ENCODE peak calls at places on chromosomes 11 and 22, in four cellular contexts. H is HCT116, R is fibroblast of mammary gland, K is psoas muscle. T is an unnamed sample.

GRCh38 chr22:36048911-36049677 is 20.5 kb upstream of the RBFOX2 start:
- DNase-seq in H (no peak), R (peak), K (no peak), T (no peak)

GRCh38 chr22:46425011-46425410 is 89.5 kb downstream of the TRMU start:
- DNase-seq in H (no peak), R (peak), K (no peak), T (peak)

GRCh38 chr22:43923191-43923590 is 414 bp upstream of the PNPLA3 start:
- DNase-seq in H (no peak), R (no peak), K (no peak), T (no peak)

GRCh38 chr11:2932850-2933251 is 3.6 kb upstream of the PHLDA2 start:
- DNase-seq in H (no peak), R (peak), K (no peak), T (no peak)

GRCh38 chr22:46360097-46360496 is 24.6 kb downstream of the TRMU start:
- DNase-seq in H (no peak), R (no peak), K (no peak), T (no peak)

GRCh38 chr22:49946612-49947295 is 13.8 kb upstream of the PIM3 start:
- DNase-seq in H (no peak), R (no peak), K (no peak), T (no peak)

GRCh38 chr11:78564037-78564888 is 10.4 kb downstream of the NARS2 start:
- DNase-seq in H (peak), R (peak), K (no peak), T (peak)

GRCh38 chr11:132734217-132734616 is 798.1 kb downstream of the OPCML start:
- DNase-seq in H (no peak), R (peak), K (no peak), T (peak)

GRCh38 chr11:122763108-122763507 is 75.2 kb upstream of the CRTAM start:
- DNase-seq in H (no peak), R (no peak), K (no peak), T (no peak)

GRCh38 chr22:26318975-26319374 is 110.1 kb upstream of the ASPHD2 start:
- DNase-seq in H (no peak), R (no peak), K (no peak), T (no peak)

GRCh38 chr11:34890812-34891211 is 25.4 kb downstream of the APIP start:
- DNase-seq in H (peak), R (peak), K (no peak), T (no peak)

GRCh38 chr11:59173080-59173963 is 1.4 kb downstream of the DTX4 start:
- DNase-seq in H (no peak), R (no peak), K (no peak), T (no peak)

GRCh38 chr11:72100462-72100861 is 2.6 kb downstream of the LAMTOR1 start:
- DNase-seq in H (no peak), R (peak), K (no peak), T (no peak)

GRCh38 chr22:30385913-30386312 is 1.3 kb downstream of the RNF215 start:
- DNase-seq in H (no peak), R (no peak), K (no peak), T (no peak)

GRCh38 chr11:60925685-60926267 is 1.5 kb downstream of the TMEM132A start:
- DNase-seq in H (no peak), R (peak), K (no peak), T (no peak)

GRCh38 chr11:18191376-18191775 is 18.7 kb downstream of the MRGPRX4 start:
- DNase-seq in H (no peak), R (no peak), K (no peak), T (no peak)

GRCh38 chr11:7563269-7563668 is 49.5 kb downstream of the PPFIBP2 start:
- DNase-seq in H (no peak), R (no peak), K (no peak), T (no peak)

GRCh38 chr11:94151903-94152677 is 23.4 kb downstream of the PANX1 start:
- DNase-seq in H (peak), R (peak), K (peak), T (peak)

GRCh38 chr11:77114089-77114463 is 11.4 kb downstream of the OMP start:
- DNase-seq in H (no peak), R (no peak), K (no peak), T (no peak)

GRCh38 chr11:71977090-71977489 is 21.6 kb upstream of the IL18BP start:
- DNase-seq in H (no peak), R (no peak), K (no peak), T (no peak)

GRCh38 chr22:37249946-37250345 is 5.9 kb upstream of the RAC2 start:
- DNase-seq in H (no peak), R (no peak), K (no peak), T (no peak)

GRCh38 chr11:74418509-74418895 is 20.3 kb upstream of the PGM2L1 start:
- DNase-seq in H (no peak), R (peak), K (no peak), T (peak)

GRCh38 chr11:72782081-72782920 is 11.5 kb downstream of the STARD10 start:
- DNase-seq in H (no peak), R (no peak), K (no peak), T (no peak)

GRCh38 chr22:49482811-49483210 is 344.9 kb downstream of the BRD1 start:
- DNase-seq in H (no peak), R (no peak), K (no peak), T (no peak)

DNA sequence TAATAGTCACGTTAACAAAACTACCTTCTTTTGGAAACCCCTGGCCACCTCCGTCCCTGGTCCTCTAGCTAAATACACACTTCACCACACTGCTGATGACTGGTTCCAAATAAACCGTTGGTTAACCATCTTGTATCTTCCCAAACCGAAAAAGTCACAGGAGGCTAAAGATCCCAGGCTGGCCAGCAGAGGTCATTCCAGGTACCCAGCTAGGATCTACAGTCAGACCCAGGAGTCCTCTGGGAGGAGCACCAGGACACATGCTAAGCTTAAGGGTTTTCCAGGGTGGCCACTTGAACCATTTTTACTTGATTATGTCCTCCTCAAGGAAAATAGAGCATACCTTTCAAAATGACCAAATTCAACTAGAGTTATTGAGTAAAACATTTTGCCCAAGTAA is 103.2 kb downstream of the ETS1 start:
- DNase-seq in H (no peak), R (no peak), K (no peak), T (no peak)
- TF ChIP-seq CTCF in H (peak), R (peak), K (no peak), T (no peak)

GRCh38 chr11:69037074-69037473 is 11.7 kb upstream of the TPCN2 start:
- DNase-seq in H (no peak), R (no peak), K (no peak), T (no peak)
- H3K4me3 ChIP-seq in H (no peak), R (no peak), K (no peak), T (no peak)

GRCh38 chr11:119168471-119169271 is at the start of gene NLRX1:
- DNase-seq in H (peak), R (peak), K (peak), T (peak)
- TF ChIP-seq CTCF in H (peak), R (peak), K (peak), T (peak)

GRCh38 chr11:46130286-46130937 is 9.2 kb upstream of the PHF21A start:
- DNase-seq in H (no peak), R (no peak), K (no peak), T (no peak)

GRCh38 chr11:46133119-46133518 is 11.9 kb upstream of the PHF21A start:
- DNase-seq in H (no peak), R (no peak), K (no peak), T (no peak)

GRCh38 chr11:46134540-46134939 is 13.3 kb upstream of the PHF21A start:
- DNase-seq in H (no peak), R (no peak), K (no peak), T (no peak)

GRCh38 chr11:46129133-46129532 is 7.9 kb upstream of the PHF21A start:
- DNase-seq in H (no peak), R (no peak), K (no peak), T (no peak)

DNA sequence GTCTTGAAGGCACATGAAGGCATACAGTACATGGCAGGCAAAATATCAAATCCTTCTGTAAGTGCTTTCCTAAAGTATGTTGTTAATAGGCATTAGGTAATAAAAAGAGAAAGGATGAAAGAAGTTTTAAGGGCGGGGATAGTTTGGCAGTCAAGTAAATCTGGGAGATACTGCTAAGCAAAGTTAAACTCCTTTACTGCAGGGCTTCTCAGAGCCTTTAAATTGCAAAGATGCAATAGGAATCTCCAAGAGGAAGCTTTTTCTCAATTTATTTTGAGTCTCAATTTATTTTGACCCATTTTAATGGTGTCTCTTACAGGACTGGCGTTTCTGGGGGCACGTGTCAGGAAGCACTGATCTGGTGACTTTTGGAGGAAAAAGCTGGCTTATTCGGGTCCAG is 12.8 kb upstream of the PHF21A start:
- DNase-seq in H (no peak), R (no peak), K (no peak), T (no peak)
- H3K4me3 ChIP-seq in H (no peak), R (no peak), K (no peak), T (no peak)

DNA sequence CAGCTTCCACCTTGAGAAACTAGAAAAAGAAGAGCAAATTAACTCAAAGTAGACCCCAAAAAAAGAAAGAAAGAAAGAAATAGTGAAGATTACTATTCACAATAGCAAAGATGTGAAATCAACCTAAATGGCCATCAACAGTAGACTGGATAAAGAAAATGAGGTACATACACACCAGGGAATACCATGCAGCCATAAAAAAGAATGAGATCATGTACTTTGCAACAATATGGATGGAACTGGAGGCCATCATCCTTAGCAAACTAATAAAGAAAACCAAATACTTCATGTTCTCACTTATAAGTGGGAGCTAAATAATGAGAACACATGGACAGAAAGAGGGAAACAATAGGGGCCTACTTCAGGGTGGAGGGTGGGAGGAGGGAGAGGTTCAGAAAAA is 13.8 kb downstream of the CD3D start:
- DNase-seq in H (no peak), R (no peak), K (no peak), T (no peak)
- TF ChIP-seq CTCF in H (no peak), R (no peak), K (no peak), T (no peak)

DNA sequence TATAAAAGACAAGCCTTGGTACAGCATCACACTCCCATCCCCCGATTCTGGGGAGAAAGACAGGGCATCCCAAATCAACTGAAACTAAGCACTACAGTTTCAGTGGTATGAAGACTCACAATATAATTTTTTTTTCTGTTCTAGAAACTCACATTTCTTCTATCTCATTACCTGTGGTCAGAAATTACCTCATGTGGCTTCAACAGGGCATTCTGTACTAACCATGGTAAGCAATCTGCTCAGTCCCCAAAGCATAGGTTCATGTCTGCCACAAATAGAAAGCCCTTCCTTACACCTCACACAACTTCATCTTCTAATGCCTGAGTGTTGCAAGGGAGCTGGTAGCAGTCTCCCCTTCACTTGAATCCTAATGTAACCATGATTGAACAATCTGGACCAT is 147.4 kb upstream of the POU2AF2 start:
- DNase-seq in H (no peak), R (no peak), K (no peak), T (no peak)
- H3K4me3 ChIP-seq in H (no peak), R (no peak), K (no peak), T (no peak)

T was measured in BJ.